ENCODE peak calls at places on chromosomes 3 and 15, in five cellular contexts. One of them, this sample, is unnamed. For H3K4me1 and H3K9me3, the result is how much of the 10 kb centered on the place peaks cover.

GRCh38 chr15:98213346-98213979 is 253.0 kb downstream of the ARRDC4 start:
- DNase-seq in heart left ventricle: no peak
- DNase-seq in sigmoid colon: no peak
- DNase-seq in HCT116: no peak
- DNase-seq in A549: no peak
- DNase-seq in this sample: no peak

GRCh38 chr3:129228891-129229585 is 20.4 kb upstream of the COPG1 start:
- DNase-seq in heart left ventricle: peak
- DNase-seq in sigmoid colon: no peak
- DNase-seq in HCT116: no peak
- DNase-seq in A549: no peak
- DNase-seq in this sample: no peak

GRCh38 chr15:61084944-61085367 is 144.1 kb downstream of the RORA start:
- DNase-seq in heart left ventricle: peak
- DNase-seq in sigmoid colon: no peak
- DNase-seq in HCT116: no peak
- DNase-seq in A549: no peak
- DNase-seq in this sample: no peak

GRCh38 chr3:38834717-38835116 is 18.7 kb upstream of the SCN10A start:
- DNase-seq in heart left ventricle: no peak
- DNase-seq in sigmoid colon: no peak
- DNase-seq in HCT116: no peak
- DNase-seq in A549: no peak
- DNase-seq in this sample: no peak

GRCh38 chr3:69433016-69433937 is 47.4 kb upstream of the FRMD4B start:
- DNase-seq in heart left ventricle: no peak
- DNase-seq in sigmoid colon: no peak
- DNase-seq in HCT116: no peak
- DNase-seq in A549: no peak
- DNase-seq in this sample: no peak

GRCh38 chr15:40282144-40282869 is 557 bp downstream of the ANKRD63 start:
- DNase-seq in heart left ventricle: no peak
- DNase-seq in sigmoid colon: no peak
- DNase-seq in HCT116: no peak
- DNase-seq in A549: peak
- DNase-seq in this sample: peak

GRCh38 chr3:63847718-63848450 is 15.7 kb downstream of the THOC7 start:
- DNase-seq in heart left ventricle: no peak
- DNase-seq in sigmoid colon: no peak
- DNase-seq in HCT116: no peak
- DNase-seq in A549: no peak
- DNase-seq in this sample: no peak

GRCh38 chr3:31851278-31851677 is 129.8 kb downstream of the OSBPL10 start:
- DNase-seq in heart left ventricle: no peak
- DNase-seq in sigmoid colon: no peak
- DNase-seq in HCT116: no peak
- DNase-seq in A549: no peak
- DNase-seq in this sample: no peak

GRCh38 chr3:139281096-139281495 is 62.7 kb upstream of the MRPS22 start:
- DNase-seq in heart left ventricle: no peak
- DNase-seq in sigmoid colon: no peak
- DNase-seq in HCT116: no peak
- DNase-seq in A549: no peak
- DNase-seq in this sample: no peak

GRCh38 chr3:139280027-139280671 is 63.7 kb upstream of the MRPS22 start:
- DNase-seq in heart left ventricle: no peak
- DNase-seq in sigmoid colon: no peak
- DNase-seq in HCT116: no peak
- DNase-seq in A549: no peak
- DNase-seq in this sample: no peak

GRCh38 chr3:139283301-139283700 is 60.5 kb upstream of the MRPS22 start:
- DNase-seq in heart left ventricle: no peak
- DNase-seq in sigmoid colon: no peak
- DNase-seq in HCT116: no peak
- DNase-seq in A549: no peak
- DNase-seq in this sample: no peak

GRCh38 chr3:139284221-139284620 is 59.6 kb upstream of the MRPS22 start:
- DNase-seq in heart left ventricle: no peak
- DNase-seq in sigmoid colon: no peak
- DNase-seq in HCT116: no peak
- DNase-seq in A549: no peak
- DNase-seq in this sample: no peak

GRCh38 chr3:139281512-139282196 is 62.2 kb upstream of the MRPS22 start:
- DNase-seq in heart left ventricle: no peak
- DNase-seq in sigmoid colon: no peak
- DNase-seq in HCT116: no peak
- DNase-seq in A549: no peak
- DNase-seq in this sample: no peak
- TF ChIP-seq POLR2A in heart left ventricle: no peak
- TF ChIP-seq POLR2A in sigmoid colon: no peak
- TF ChIP-seq POLR2A in HCT116: no peak
- TF ChIP-seq POLR2A in A549: no peak
- TF ChIP-seq POLR2A in this sample: no peak

GRCh38 chr3:183262979-183263378 is 9.9 kb downstream of the B3GNT5 start:
- DNase-seq in heart left ventricle: no peak
- DNase-seq in sigmoid colon: no peak
- DNase-seq in HCT116: no peak
- DNase-seq in A549: no peak
- DNase-seq in this sample: no peak
- H3K4me1 ChIP-seq in heart left ventricle: under half
- H3K4me1 ChIP-seq in sigmoid colon: under half
- H3K4me1 ChIP-seq in HCT116: half or more
- H3K4me1 ChIP-seq in A549: under half
- H3K4me1 ChIP-seq in this sample: under half

GRCh38 chr15:67826717-67827560 is 1.6 kb downstream of the SKOR1 start:
- DNase-seq in heart left ventricle: no peak
- DNase-seq in sigmoid colon: no peak
- DNase-seq in HCT116: no peak
- DNase-seq in A549: no peak
- DNase-seq in this sample: no peak
- H3K9me3 ChIP-seq in heart left ventricle: under half
- H3K9me3 ChIP-seq in sigmoid colon: under half
- H3K9me3 ChIP-seq in HCT116: under half
- H3K9me3 ChIP-seq in A549: under half
- H3K9me3 ChIP-seq in this sample: under half

GRCh38 chr3:122513386-122514122 is 1.2 kb downstream of the KPNA1 start:
- DNase-seq in heart left ventricle: no peak
- DNase-seq in sigmoid colon: no peak
- DNase-seq in HCT116: no peak
- DNase-seq in A549: no peak
- DNase-seq in this sample: no peak
- TF ChIP-seq POLR2A in heart left ventricle: no peak
- TF ChIP-seq POLR2A in sigmoid colon: no peak
- TF ChIP-seq POLR2A in HCT116: no peak
- TF ChIP-seq POLR2A in A549: no peak
- TF ChIP-seq POLR2A in this sample: no peak

GRCh38 chr3:134330895-134331810 is 43.1 kb downstream of the AMOTL2 start:
- DNase-seq in heart left ventricle: no peak
- DNase-seq in sigmoid colon: peak
- DNase-seq in HCT116: no peak
- DNase-seq in A549: no peak
- DNase-seq in this sample: no peak
- H3K4me1 ChIP-seq in heart left ventricle: under half
- H3K4me1 ChIP-seq in sigmoid colon: under half
- H3K4me1 ChIP-seq in HCT116: half or more
- H3K4me1 ChIP-seq in A549: half or more
- H3K4me1 ChIP-seq in this sample: under half

GRCh38 chr3:58686847-58687246 is 20.3 kb upstream of the FAM3D start:
- DNase-seq in heart left ventricle: no peak
- DNase-seq in sigmoid colon: no peak
- DNase-seq in HCT116: no peak
- DNase-seq in A549: no peak
- DNase-seq in this sample: no peak

GRCh38 chr3:58688563-58688962 is 22.0 kb upstream of the FAM3D start:
- DNase-seq in heart left ventricle: no peak
- DNase-seq in sigmoid colon: no peak
- DNase-seq in HCT116: no peak
- DNase-seq in A549: no peak
- DNase-seq in this sample: no peak

GRCh38 chr3:58691997-58692396 is 25.4 kb upstream of the FAM3D start:
- DNase-seq in heart left ventricle: no peak
- DNase-seq in sigmoid colon: no peak
- DNase-seq in HCT116: peak
- DNase-seq in A549: no peak
- DNase-seq in this sample: no peak

GRCh38 chr3:58692484-58692883 is 25.9 kb upstream of the FAM3D start:
- DNase-seq in heart left ventricle: no peak
- DNase-seq in sigmoid colon: no peak
- DNase-seq in HCT116: no peak
- DNase-seq in A549: no peak
- DNase-seq in this sample: no peak

GRCh38 chr3:58690490-58690889 is 23.9 kb upstream of the FAM3D start:
- DNase-seq in heart left ventricle: no peak
- DNase-seq in sigmoid colon: no peak
- DNase-seq in HCT116: no peak
- DNase-seq in A549: no peak
- DNase-seq in this sample: no peak
- H3K9me3 ChIP-seq in heart left ventricle: under half
- H3K9me3 ChIP-seq in sigmoid colon: under half
- H3K9me3 ChIP-seq in HCT116: under half
- H3K9me3 ChIP-seq in A549: under half
- H3K9me3 ChIP-seq in this sample: under half

GRCh38 chr3:101685050-101685400 is 1.5 kb downstream of the RPL24 start:
- DNase-seq in heart left ventricle: no peak
- DNase-seq in sigmoid colon: no peak
- DNase-seq in HCT116: no peak
- DNase-seq in A549: no peak
- DNase-seq in this sample: no peak
- TF ChIP-seq POLR2A in heart left ventricle: no peak
- TF ChIP-seq POLR2A in sigmoid colon: no peak
- TF ChIP-seq POLR2A in HCT116: no peak
- TF ChIP-seq POLR2A in A549: no peak
- TF ChIP-seq POLR2A in this sample: no peak

GRCh38 chr3:20561166-20561565 is 375.2 kb upstream of the SGO1 start:
- DNase-seq in heart left ventricle: no peak
- DNase-seq in sigmoid colon: no peak
- DNase-seq in HCT116: no peak
- DNase-seq in A549: no peak
- DNase-seq in this sample: no peak

GRCh38 chr3:20563236-20563635 is 377.2 kb upstream of the SGO1 start:
- DNase-seq in heart left ventricle: no peak
- DNase-seq in sigmoid colon: no peak
- DNase-seq in HCT116: no peak
- DNase-seq in A549: no peak
- DNase-seq in this sample: no peak

GRCh38 chr3:20563985-20564384 is 378.0 kb upstream of the SGO1 start:
- DNase-seq in heart left ventricle: no peak
- DNase-seq in sigmoid colon: no peak
- DNase-seq in HCT116: no peak
- DNase-seq in A549: no peak
- DNase-seq in this sample: no peak

GRCh38 chr3:20552605-20553275 is 366.7 kb upstream of the SGO1 start:
- DNase-seq in heart left ventricle: no peak
- DNase-seq in sigmoid colon: peak
- DNase-seq in HCT116: no peak
- DNase-seq in A549: no peak
- DNase-seq in this sample: no peak

DNA sequence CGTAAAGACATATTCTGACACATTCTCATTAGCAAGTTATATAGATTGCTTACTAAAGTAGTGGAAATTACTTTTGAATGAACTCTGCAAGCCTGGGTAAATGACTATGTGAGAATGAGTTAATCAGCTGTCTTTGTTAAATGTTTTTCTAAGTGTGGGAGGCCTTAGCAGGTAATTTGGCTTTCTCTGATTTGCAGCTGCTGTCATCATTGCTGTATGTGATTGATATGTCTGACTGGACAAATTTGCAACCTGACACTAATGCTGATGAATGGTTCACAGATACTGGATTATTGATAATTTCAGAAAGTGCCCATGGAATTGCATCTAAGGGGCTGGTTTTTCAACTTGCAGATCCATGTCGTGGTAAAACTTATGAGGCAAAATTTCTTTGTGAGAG is 372.2 kb upstream of the SGO1 start:
- DNase-seq in heart left ventricle: no peak
- DNase-seq in sigmoid colon: no peak
- DNase-seq in HCT116: no peak
- DNase-seq in A549: no peak
- DNase-seq in this sample: no peak
- H3K4me1 ChIP-seq in heart left ventricle: under half
- H3K4me1 ChIP-seq in sigmoid colon: under half
- H3K4me1 ChIP-seq in HCT116: under half
- H3K4me1 ChIP-seq in A549: under half
- H3K4me1 ChIP-seq in this sample: under half

GRCh38 chr15:77143606-77144005 is 72.7 kb upstream of the TSPAN3 start:
- DNase-seq in heart left ventricle: no peak
- DNase-seq in sigmoid colon: no peak
- DNase-seq in HCT116: no peak
- DNase-seq in A549: no peak
- DNase-seq in this sample: no peak
- H3K9me3 ChIP-seq in heart left ventricle: under half
- H3K9me3 ChIP-seq in sigmoid colon: under half
- H3K9me3 ChIP-seq in HCT116: under half
- H3K9me3 ChIP-seq in A549: under half
- H3K9me3 ChIP-seq in this sample: under half